ENCODE peak calls at places on chromosomes 5 and 9, in five cellular contexts. Y is K562, W is H1, M is HepG2, X is GM12878. F is an unnamed sample.

GRCh38 chr9:120571443-120572257 is 8.3 kb downstream of the CDK5RAP2 start:
- DNase-seq in Y (no peak), W (no peak), M (peak), X (no peak), F (no peak)

GRCh38 chr5:41787257-41787656 is 83.0 kb downstream of the OXCT1 start:
- DNase-seq in Y (no peak), W (no peak), M (no peak), X (no peak), F (no peak)

GRCh38 chr9:20701058-20701457 is 17.0 kb downstream of the FOCAD start:
- DNase-seq in Y (no peak), W (no peak), M (no peak), X (no peak), F (no peak)

GRCh38 chr9:115944166-115944948 is 209.2 kb upstream of the PAPPA start:
- DNase-seq in Y (no peak), W (no peak), M (peak), X (no peak), F (no peak)

GRCh38 chr9:93674580-93675335 is 98.4 kb downstream of the PHF2 start:
- DNase-seq in Y (no peak), W (peak), M (no peak), X (no peak), F (peak)

GRCh38 chr9:99269429-99269828 is 47.3 kb downstream of the SEC61B start:
- DNase-seq in Y (no peak), W (no peak), M (no peak), X (no peak), F (no peak)

GRCh38 chr5:92374859-92375258 is 991.7 kb upstream of the ARRDC3 start:
- DNase-seq in Y (no peak), W (no peak), M (no peak), X (no peak), F (no peak)

GRCh38 chr9:130921923-130922662 is 17.0 kb downstream of the FIBCD1 start:
- DNase-seq in Y (no peak), W (no peak), M (no peak), X (no peak), F (no peak)

GRCh38 chr9:135423725-135424124 is 55.9 kb upstream of the PPP1R26 start:
- DNase-seq in Y (no peak), W (no peak), M (no peak), X (no peak), F (no peak)

GRCh38 chr5:117054808-117055398 is 480.3 kb upstream of the SEMA6A start:
- DNase-seq in Y (no peak), W (no peak), M (no peak), X (no peak), F (no peak)

GRCh38 chr5:173045481-173045880 is 10.7 kb upstream of the CREBRF start:
- DNase-seq in Y (peak), W (no peak), M (peak), X (no peak), F (peak)

GRCh38 chr5:111948517-111948916 is 191.5 kb upstream of the NREP start:
- DNase-seq in Y (no peak), W (no peak), M (no peak), X (no peak), F (no peak)

GRCh38 chr9:2465921-2466460 is 155.6 kb upstream of the VLDLR start:
- DNase-seq in Y (no peak), W (no peak), M (peak), X (peak), F (no peak)

GRCh38 chr9:35489313-35490154 is at the start of gene RUSC2:
- DNase-seq in Y (peak), W (peak), M (peak), X (no peak), F (peak)

GRCh38 chr5:147168578-147169327 is 66.1 kb upstream of the STK32A start:
- DNase-seq in Y (no peak), W (no peak), M (peak), X (no peak), F (no peak)

GRCh38 chr9:4750021-4750673 is 9.1 kb upstream of the AK3 start:
- DNase-seq in Y (peak), W (no peak), M (no peak), X (no peak), F (no peak)

GRCh38 chr9:103649086-103649485 is 445.0 kb upstream of the SMC2 start:
- DNase-seq in Y (no peak), W (no peak), M (no peak), X (no peak), F (no peak)

GRCh38 chr5:71705416-71705815 is 13.7 kb upstream of the CARTPT start:
- DNase-seq in Y (no peak), W (no peak), M (no peak), X (no peak), F (no peak)

GRCh38 chr5:159392881-159393280 is 62.6 kb upstream of the IL12B start:
- DNase-seq in Y (no peak), W (no peak), M (no peak), X (no peak), F (no peak)

GRCh38 chr9:135156525-135157510 is 69.3 kb downstream of the OLFM1 start:
- DNase-seq in Y (peak), W (peak), M (peak), X (no peak), F (peak)

GRCh38 chr5:10734050-10734709 is 26.9 kb downstream of the DAP start:
- DNase-seq in Y (peak), W (no peak), M (no peak), X (no peak), F (no peak)

GRCh38 chr5:60685028-60685427 is 14.9 kb downstream of the DEPDC1B start:
- DNase-seq in Y (no peak), W (no peak), M (no peak), X (no peak), F (no peak)

GRCh38 chr9:72880821-72881220 is 72.0 kb downstream of the ALDH1A1 start:
- DNase-seq in Y (no peak), W (no peak), M (no peak), X (no peak), F (no peak)

GRCh38 chr9:38406476-38407186 is 14.1 kb downstream of the ALDH1B1 start:
- DNase-seq in Y (no peak), W (no peak), M (no peak), X (no peak), F (no peak)

GRCh38 chr9:124470306-124470705 is 20.1 kb downstream of the ADGRD2 start:
- DNase-seq in Y (no peak), W (no peak), M (no peak), X (no peak), F (no peak)

GRCh38 chr9:124473310-124473709 is 23.1 kb downstream of the ADGRD2 start:
- DNase-seq in Y (no peak), W (no peak), M (peak), X (no peak), F (no peak)

GRCh38 chr9:124472770-124473169 is 22.5 kb downstream of the ADGRD2 start:
- DNase-seq in Y (peak), W (no peak), M (no peak), X (no peak), F (no peak)

GRCh38 chr9:124470726-124471125 is 20.5 kb downstream of the ADGRD2 start:
- DNase-seq in Y (no peak), W (no peak), M (no peak), X (no peak), F (no peak)

GRCh38 chr9:124471761-124472160 is 21.5 kb downstream of the ADGRD2 start:
- DNase-seq in Y (no peak), W (no peak), M (no peak), X (no peak), F (no peak)
- TF ChIP-seq ATF2 in Y (no peak), W (no peak), M (no peak), X (no peak), F (no peak)

DNA sequence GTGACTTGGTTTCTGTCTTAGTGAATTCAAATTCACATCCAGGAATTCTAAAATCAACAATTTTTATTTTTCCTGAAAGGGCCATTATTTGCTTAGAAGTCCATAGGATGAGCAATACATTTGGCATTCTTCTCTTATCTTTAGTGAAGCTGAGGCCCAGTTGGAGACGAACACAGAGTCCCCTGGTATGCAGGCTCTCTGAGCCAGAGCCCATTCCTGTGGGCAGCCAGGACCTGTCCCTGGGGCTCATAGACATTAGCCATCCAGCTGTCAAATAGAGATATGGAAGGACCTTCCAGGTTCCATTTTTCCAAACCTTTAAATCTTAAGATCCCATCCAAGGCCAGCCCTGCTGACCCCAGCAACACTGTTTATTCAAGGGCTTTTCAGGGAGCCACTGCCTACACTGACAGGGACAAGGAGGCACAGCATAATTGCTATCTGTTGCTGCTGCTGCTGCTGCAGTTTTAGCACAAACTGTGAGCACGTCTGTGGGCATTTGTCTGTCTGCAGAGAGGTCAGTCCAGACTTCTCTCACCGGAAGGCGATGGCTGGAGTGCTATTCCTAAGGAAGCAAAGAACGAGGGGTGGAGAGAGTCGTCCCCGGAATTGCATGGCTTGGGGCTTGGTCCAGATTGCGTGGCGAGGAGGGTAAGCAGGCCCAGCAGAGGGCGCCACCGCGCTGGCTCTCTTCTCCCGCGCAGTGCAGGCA is 639.0 kb downstream of the CCDC171 start:
- DNase-seq in Y (peak), W (peak), M (peak), X (no peak), F (peak)
- TF ChIP-seq ATF2 in Y (no peak), W (no peak), M (no peak), X (no peak), F (no peak)

DNA sequence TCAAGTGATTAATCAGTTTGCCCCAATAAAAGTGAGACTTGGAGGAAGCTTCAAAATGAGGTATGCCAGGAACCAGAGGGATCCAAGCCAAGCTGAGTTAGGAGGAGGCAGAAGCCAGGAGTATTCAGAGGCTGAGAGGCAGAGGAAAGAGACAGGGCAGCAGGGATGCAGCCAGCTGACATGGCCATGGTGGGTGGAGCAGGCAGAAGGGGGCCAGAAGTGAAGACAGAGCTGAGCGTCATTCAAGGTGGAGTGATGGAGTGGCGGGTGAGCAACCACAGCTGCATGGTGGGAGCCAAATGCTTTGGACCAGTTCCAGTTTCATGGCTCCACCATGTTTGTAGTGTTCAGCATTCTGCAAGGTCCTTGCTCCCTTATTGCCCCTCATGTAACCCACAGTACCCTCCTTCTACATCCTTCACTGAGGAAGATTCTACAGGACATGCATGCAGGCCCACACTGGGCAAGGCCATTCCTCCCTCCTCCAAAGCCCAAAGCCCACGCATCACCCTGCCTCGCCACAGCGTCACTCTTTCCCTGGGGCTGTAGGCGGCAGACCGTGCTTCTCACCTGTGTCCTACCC is 100.6 kb downstream of the FSTL4 start:
- DNase-seq in Y (no peak), W (peak), M (no peak), X (no peak), F (no peak)
- TF ChIP-seq ATF2 in Y (no peak), W (no peak), M (no peak), X (no peak), F (no peak)

DNA sequence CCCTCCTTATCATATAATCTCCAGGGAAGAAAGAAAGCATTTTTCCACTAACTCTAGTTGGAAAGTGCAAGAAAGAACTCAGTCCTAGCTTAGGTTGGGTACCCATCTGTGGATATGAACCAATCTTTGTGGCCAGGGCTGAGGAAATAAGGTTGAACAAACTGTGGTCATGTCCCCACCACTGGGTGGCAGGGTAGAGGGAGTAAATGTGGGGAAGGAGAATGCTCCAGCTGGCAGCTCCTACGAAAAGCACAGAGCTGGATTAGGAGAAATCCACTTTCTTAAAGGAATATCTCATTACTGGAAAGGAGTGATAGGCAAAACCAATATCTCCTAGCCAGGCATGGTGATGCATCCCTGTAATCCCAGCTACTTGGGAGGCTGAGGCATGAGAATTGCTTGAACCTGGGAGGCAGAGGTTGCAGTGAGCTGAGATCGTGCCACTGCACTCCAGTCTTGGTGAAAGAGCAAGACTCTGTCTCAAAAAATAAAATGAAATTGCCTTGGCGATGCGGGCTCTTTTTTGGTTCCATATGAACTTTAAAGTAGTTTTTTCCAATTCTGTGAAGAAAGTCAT is 175.1 kb downstream of the CCDC192 start:
- DNase-seq in Y (peak), W (peak), M (peak), X (no peak), F (peak)
- TF ChIP-seq ATF2 in Y (no peak), W (no peak), M (no peak), X (no peak), F (no peak)